ENCODE peak calls at places on chromosomes 11 and 22, in seven cellular contexts. S is NT2/D1, X is HCT116, M is SK-N-SH, J is K562, N is HepG2, C is H1. K is an unnamed sample.

GRCh38 chr11:110200241-110200640 is 96.2 kb downstream of the RDX start:
- DNase-seq in X (no peak), J (no peak), S (no peak), M (no peak), N (no peak), C (no peak), K (no peak)

GRCh38 chr11:133801356-133801755 is 44.0 kb downstream of the SPATA19 start:
- DNase-seq in X (no peak), C (peak), S (no peak), M (no peak), J (no peak), N (no peak), K (no peak)

GRCh38 chr11:120842195-120842594 is 181.7 kb upstream of the TBCEL start:
- DNase-seq in X (no peak), N (no peak), C (no peak), S (no peak), J (peak), M (no peak), K (no peak)

GRCh38 chr11:32781721-32782120 is 12.7 kb downstream of the CCDC73 start:
- DNase-seq in X (no peak), J (no peak), C (no peak), N (no peak), M (no peak), S (no peak), K (no peak)

GRCh38 chr11:61545341-61545740 is 35.5 kb downstream of the SYT7 start:
- DNase-seq in J (peak), M (peak), S (no peak), X (peak), N (no peak), C (no peak), K (no peak)

GRCh38 chr22:16973591-16974297 is 34.3 kb downstream of the GAB4 start:
- DNase-seq in J (no peak), S (no peak), C (no peak), N (no peak), M (no peak), X (no peak), K (no peak)

GRCh38 chr11:10328314-10329090 is 23.6 kb downstream of the ADM start:
- DNase-seq in N (no peak), X (no peak), C (no peak), S (no peak), M (no peak), J (no peak), K (no peak)

GRCh38 chr11:122317337-122317736 is 201.3 kb upstream of the BLID start:
- DNase-seq in M (no peak), X (no peak), N (no peak), S (no peak), C (no peak), J (no peak), K (no peak)

GRCh38 chr11:3022982-3023381 is 30.9 kb upstream of the NAP1L4 start:
- DNase-seq in N (no peak), S (no peak), X (no peak), C (no peak), J (no peak), M (no peak), K (no peak)

GRCh38 chr11:59787816-59788215 is 22.8 kb downstream of the MRPL16 start:
- DNase-seq in S (no peak), C (no peak), X (no peak), M (no peak), N (no peak), J (no peak), K (no peak)

GRCh38 chr11:44621784-44622183 is 56.3 kb downstream of the CD82 start:
- DNase-seq in X (no peak), M (no peak), J (no peak), C (no peak), N (no peak), S (no peak), K (no peak)

GRCh38 chr11:86576946-86577624 is 95.3 kb downstream of the ME3 start:
- DNase-seq in J (no peak), N (no peak), M (no peak), X (no peak), C (no peak), S (no peak), K (no peak)

GRCh38 chr22:44618400-44618799 is 83.6 kb upstream of the PRR5 start:
- DNase-seq in S (no peak), X (no peak), N (no peak), M (peak), C (no peak), J (no peak), K (no peak)

GRCh38 chr11:92867913-92868619 is 101.4 kb upstream of the MTNR1B start:
- DNase-seq in M (no peak), C (no peak), X (no peak), J (no peak), S (no peak), N (no peak), K (no peak)

GRCh38 chr11:36165638-36166389 is 123.4 kb downstream of the COMMD9 start:
- DNase-seq in N (no peak), S (no peak), J (no peak), C (no peak), M (peak), X (no peak), K (no peak)

GRCh38 chr11:44224867-44225501 is 85.0 kb downstream of the ALX4 start:
- DNase-seq in X (no peak), M (no peak), J (no peak), S (no peak), C (no peak), N (no peak), K (no peak)

DNA sequence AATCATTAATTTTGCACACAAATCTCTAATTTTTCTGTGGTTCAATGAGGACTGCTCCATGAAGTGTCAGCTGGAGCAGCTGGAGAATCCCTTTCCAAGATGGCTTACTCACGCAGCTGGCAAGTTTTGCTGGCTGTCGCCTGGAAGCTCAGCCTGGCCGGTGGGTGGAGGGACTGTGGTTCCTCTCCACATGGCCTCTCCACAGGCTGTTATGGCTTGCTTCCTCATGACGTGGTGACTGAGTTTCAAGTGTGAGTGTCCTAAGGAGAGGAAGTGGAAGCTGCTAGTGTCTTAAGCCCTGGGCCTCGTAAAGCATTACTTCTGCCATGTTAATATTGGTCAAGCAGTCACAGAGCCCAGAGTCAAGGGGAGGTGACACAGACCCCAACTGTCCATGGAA is 14.0 kb upstream of the NRIP3 start:
- DNase-seq in S (no peak), N (no peak), M (no peak), X (no peak), C (no peak), J (no peak), K (no peak)
- TF ChIP-seq YY1 in S (no peak), N (no peak), M (no peak), X (no peak), C (no peak), J (no peak), K (no peak)

DNA sequence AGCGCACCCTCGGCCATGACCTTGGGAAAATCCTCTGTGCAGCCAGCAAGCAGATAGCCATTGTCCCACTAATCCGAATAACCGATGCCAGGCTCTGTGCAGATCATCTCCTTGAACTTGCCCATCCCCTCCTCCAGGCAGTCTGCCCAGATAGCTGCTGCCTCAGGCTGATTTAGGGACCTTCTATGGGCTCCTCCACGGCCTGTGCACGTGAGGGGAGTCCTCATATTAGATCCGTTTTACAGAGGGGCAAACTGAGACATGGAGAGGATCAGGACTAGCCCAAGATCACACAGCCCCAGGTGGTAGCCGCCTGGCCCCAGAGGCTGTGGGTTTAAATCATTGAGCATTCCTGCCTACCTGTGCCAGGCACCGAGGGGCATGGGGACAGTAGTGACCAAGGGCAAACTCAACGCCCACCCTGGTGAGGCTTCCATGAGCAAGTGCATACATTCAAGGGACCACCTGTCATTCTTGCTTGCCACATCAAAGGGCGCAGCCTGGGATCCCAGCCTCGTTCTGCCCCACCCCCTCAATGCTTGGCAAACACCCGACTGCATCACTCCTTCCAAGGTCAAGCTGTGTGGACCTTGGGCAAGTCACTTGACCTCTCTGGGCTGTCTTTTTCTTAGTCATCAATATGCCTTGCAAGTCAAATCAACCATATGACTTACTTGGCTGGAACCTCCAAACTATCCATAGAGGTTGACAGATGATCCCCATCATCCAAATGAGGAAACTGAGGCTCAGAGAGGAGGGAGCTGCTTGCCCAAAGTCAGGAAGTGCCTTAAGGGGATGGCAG is 131.6 kb downstream of the MN1 start:
- DNase-seq in J (peak), S (no peak), X (no peak), N (peak), C (peak), M (no peak), K (no peak)
- TF ChIP-seq YY1 in J (no peak), S (no peak), X (no peak), N (no peak), C (no peak), M (no peak), K (no peak)

DNA sequence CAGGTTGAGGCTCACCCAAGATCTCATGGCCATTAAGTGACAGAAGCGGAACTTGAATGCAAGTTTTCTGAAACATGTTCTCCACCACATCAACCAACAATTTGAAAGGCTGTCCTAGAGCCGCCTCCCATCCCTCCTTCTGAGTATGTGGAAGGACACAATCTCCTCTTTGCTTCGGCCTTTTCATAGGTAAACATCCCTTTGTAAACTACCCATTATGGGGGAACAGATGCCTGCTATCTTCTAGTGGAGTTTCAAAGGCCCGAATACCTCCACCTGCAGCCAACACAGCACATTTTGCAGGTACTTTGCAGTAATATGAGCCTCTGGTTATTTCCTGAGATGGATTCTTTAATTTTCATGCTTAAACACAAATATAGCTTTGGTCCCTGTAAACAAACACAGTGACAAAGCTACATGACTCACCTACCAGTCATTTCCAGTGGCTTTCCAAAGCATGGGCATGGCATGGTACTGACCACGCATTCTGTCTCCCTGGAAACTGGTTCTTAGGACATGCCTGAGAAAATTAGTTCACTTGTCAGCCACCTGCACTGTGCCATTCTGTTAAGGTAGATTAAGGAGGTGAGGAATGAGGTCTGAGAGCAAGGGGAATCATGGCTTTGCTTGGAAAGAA is 60.1 kb downstream of the EHF start:
- DNase-seq in N (peak), M (no peak), J (no peak), C (no peak), S (no peak), X (peak), K (no peak)
- TF ChIP-seq YY1 in N (no peak), M (no peak), J (no peak), C (no peak), S (no peak), X (peak), K (no peak)

GRCh38 chr22:50525991-50526848 is 822 bp upstream of the SCO2 start:
- DNase-seq in S (no peak), C (peak), N (peak), X (no peak), J (peak), M (peak), K (no peak)
- TF ChIP-seq YY1 in S (no peak), C (no peak), N (peak), X (no peak), J (no peak), M (no peak), K (no peak)